ENCODE peak calls at places on chromosomes 7 and 10, in seven cellular contexts. T is endothelial cell; J is GM03348; Q is A172; P is activated T-helper 1 cell treated with anti-CD3 and anti-CD28 coated beads, Interleukin-2, amount 50 U/mL, for 16 hours; R is lower lobe of right lung; E is left lung. D is an unnamed sample.

GRCh38 chr7:2104107-2104710 is 128.5 kb downstream of the MAD1L1 start:
- DNase-seq in T (peak), J (peak), Q (no peak), P (peak), R (peak), E (peak), D (peak)

GRCh38 chr7:148898845-148899474 is 14.9 kb upstream of the EZH2 start:
- DNase-seq in T (no peak), J (peak), Q (no peak), P (no peak), R (no peak), E (no peak), D (no peak)

GRCh38 chr7:151789380-151789947 is 87.5 kb downstream of the PRKAG2 start:
- DNase-seq in T (no peak), J (no peak), Q (no peak), P (no peak), R (no peak), E (no peak), D (no peak)

GRCh38 chr10:6301482-6302083 is 98.9 kb downstream of the PFKFB3 start:
- DNase-seq in T (no peak), J (no peak), Q (peak), P (no peak), R (no peak), E (no peak), D (no peak)

GRCh38 chr10:78299861-78300453 is 266.3 kb downstream of the RPS24 start:
- DNase-seq in T (no peak), J (no peak), Q (no peak), P (no peak), R (peak), E (no peak), D (no peak)

GRCh38 chr10:24240001-24240751 is 31.2 kb downstream of the KIAA1217 start:
- DNase-seq in T (no peak), J (no peak), Q (no peak), P (no peak), R (no peak), E (no peak), D (no peak)

GRCh38 chr10:64648915-64649314 is 1127.7 kb downstream of the REEP3 start:
- DNase-seq in T (no peak), J (no peak), Q (no peak), P (no peak), R (no peak), E (no peak), D (no peak)

GRCh38 chr10:17412323-17412722 is 42.1 kb downstream of the ST8SIA6 start:
- DNase-seq in T (peak), J (no peak), Q (no peak), P (no peak), R (no peak), E (no peak), D (no peak)

GRCh38 chr10:36469585-36469984 is 655.8 kb upstream of the ANKRD30A start:
- DNase-seq in T (no peak), J (peak), Q (peak), P (no peak), R (no peak), E (no peak), D (no peak)

GRCh38 chr7:47843291-47843690 is 105.0 kb downstream of the PKD1L1 start:
- DNase-seq in T (no peak), J (no peak), Q (no peak), P (no peak), R (no peak), E (no peak), D (no peak)

GRCh38 chr7:149454006-149454405 is 6.9 kb downstream of the ZNF777 start:
- DNase-seq in T (no peak), J (no peak), Q (no peak), P (no peak), R (no peak), E (no peak), D (no peak)

GRCh38 chr7:103134866-103135554 is 13.9 kb downstream of the NAPEPLD start:
- DNase-seq in T (no peak), J (peak), Q (no peak), P (no peak), R (no peak), E (no peak), D (no peak)

GRCh38 chr10:84567133-84567532 is 238.7 kb downstream of the CCSER2 start:
- DNase-seq in T (no peak), J (no peak), Q (no peak), P (no peak), R (no peak), E (no peak), D (no peak)

GRCh38 chr7:34277016-34277800 is 371.9 kb downstream of the BMPER start:
- DNase-seq in T (peak), J (peak), Q (peak), P (no peak), R (no peak), E (no peak), D (no peak)

GRCh38 chr10:31490858-31491504 is 172.0 kb downstream of the ZEB1 start:
- DNase-seq in T (peak), J (no peak), Q (peak), P (no peak), R (no peak), E (no peak), D (no peak)

GRCh38 chr7:114979388-114979787 is 57.5 kb downstream of the MDFIC start:
- DNase-seq in T (peak), J (no peak), Q (peak), P (no peak), R (peak), E (no peak), D (no peak)

GRCh38 chr7:46628389-46628788 is 707.3 kb upstream of the IGFBP3 start:
- DNase-seq in T (no peak), J (no peak), Q (no peak), P (no peak), R (no peak), E (no peak), D (no peak)

GRCh38 chr10:88759366-88760101 is at the start of gene LIPN:
- DNase-seq in T (no peak), J (no peak), Q (no peak), P (no peak), R (peak), E (no peak), D (no peak)

GRCh38 chr7:29812185-29812876 is 6.0 kb downstream of the WIPF3 start:
- DNase-seq in T (no peak), J (no peak), Q (no peak), P (no peak), R (no peak), E (no peak), D (no peak)

GRCh38 chr10:8233832-8234259 is 179.4 kb downstream of the GATA3 start:
- DNase-seq in T (no peak), J (no peak), Q (no peak), P (no peak), R (no peak), E (no peak), D (no peak)

GRCh38 chr10:70742537-70743429 is 42.4 kb downstream of the TBATA start:
- DNase-seq in T (peak), J (peak), Q (peak), P (no peak), R (peak), E (peak), D (peak)

GRCh38 chr7:141585592-141586510 is 34.6 kb downstream of the AGK start:
- DNase-seq in T (no peak), J (peak), Q (peak), P (no peak), R (no peak), E (no peak), D (peak)

GRCh38 chr7:129886184-129886817 is 66.5 kb downstream of the UBE2H start:
- DNase-seq in T (no peak), J (no peak), Q (no peak), P (no peak), R (no peak), E (no peak), D (no peak)

GRCh38 chr10:92142949-92143348 is 147.9 kb downstream of the CPEB3 start:
- DNase-seq in T (no peak), J (no peak), Q (no peak), P (no peak), R (no peak), E (no peak), D (no peak)

GRCh38 chr7:30549933-30550493 is 44.7 kb upstream of the GARS1 start:
- DNase-seq in T (no peak), J (no peak), Q (peak), P (no peak), R (no peak), E (no peak), D (no peak)

D was measured in hepatic stellate cell.